ENCODE peak calls at places on chromosomes 4 and X, in seven cellular contexts. T, B, I, S, V, E and X are unnamed samples.

GRCh38 chr4:126957555-126958440 is 675.0 kb upstream of the INTU start:
- DNase-seq in T (no peak), B (no peak), E (no peak), I (peak; percentile 71), V (no peak), S (no peak), X (no peak)

GRCh38 chrX:135087867-135088266 is 32.5 kb downstream of the ETDB start:
- DNase-seq in V (no peak), E (no peak), T (no peak), I (peak; percentile 18), S (no peak), B (no peak), X (no peak)

GRCh38 chr4:137819964-137820383 is 287.7 kb upstream of the PCDH18 start:
- DNase-seq in T (no peak), E (no peak), I (peak; percentile 63), B (peak; percentile 20), S (no peak), V (no peak), X (no peak)

GRCh38 chr4:159273126-159273438 is 170.2 kb downstream of the RAPGEF2 start:
- DNase-seq in V (no peak), E (no peak), B (no peak), I (peak; percentile 48), S (no peak), T (no peak), X (no peak)

GRCh38 chr4:87009095-87009648 is 74.4 kb downstream of the AFF1 start:
- DNase-seq in T (no peak), S (no peak), B (no peak), I (no peak), E (no peak), V (no peak), X (no peak)

GRCh38 chr4:77308843-77309242 is 151.8 kb downstream of the CCNG2 start:
- DNase-seq in T (no peak), E (no peak), B (no peak), V (no peak), I (peak; percentile 41), S (no peak), X (peak; percentile 51)

GRCh38 chr4:144733566-144733965 is 87.6 kb downstream of the HHIP start:
- DNase-seq in I (no peak), V (no peak), T (no peak), E (no peak), B (no peak), S (no peak), X (no peak)

GRCh38 chrX:150438165-150438564 is 75.0 kb downstream of the MAMLD1 start:
- DNase-seq in I (peak; percentile 12), S (no peak), T (no peak), B (no peak), V (no peak), E (no peak), X (no peak)

GRCh38 chr4:176717237-176717636 is 75.5 kb downstream of the VEGFC start:
- DNase-seq in V (no peak), I (no peak), S (no peak), E (no peak), T (no peak), B (no peak), X (no peak)

GRCh38 chr4:7128651-7129050 is 60.8 kb upstream of the GRPEL1 start:
- DNase-seq in B (no peak), I (no peak), V (no peak), S (no peak), T (no peak), E (no peak), X (no peak)

GRCh38 chrX:57929373-57929772 is 19.1 kb upstream of the ZXDA start:
- DNase-seq in I (peak; percentile 25), S (no peak), E (no peak), B (peak; percentile 17), V (no peak), T (no peak), X (no peak)